ENCODE peak calls at places on chromosomes 4 and X, in four cellular contexts. One of them, this sample, is unnamed.
A peak's percentile ranks its signal among the peaks of the same experiment; 100 is the strongest.

GRCh38 chrX:39854772-39855747 is 242.7 kb downstream of the BCOR start:
- DNase-seq in A549: no peak
- DNase-seq in HepG2: no peak
- DNase-seq in heart left ventricle: no peak
- DNase-seq in this sample: peak; percentile 88

GRCh38 chrX:110156167-110156754 is 153.3 kb downstream of the TMEM164 start:
- DNase-seq in A549: no peak
- DNase-seq in HepG2: no peak
- DNase-seq in heart left ventricle: no peak
- DNase-seq in this sample: no peak

GRCh38 chr4:169342906-169343560 is 72.3 kb upstream of the SH3RF1 start:
- DNase-seq in A549: no peak
- DNase-seq in HepG2: no peak
- DNase-seq in heart left ventricle: no peak
- DNase-seq in this sample: no peak

GRCh38 chr4:153649572-153649991 is 34.5 kb upstream of the TLR2 start:
- DNase-seq in A549: peak; percentile 38
- DNase-seq in HepG2: peak; percentile 21
- DNase-seq in heart left ventricle: no peak
- DNase-seq in this sample: peak; percentile 60

GRCh38 chr4:15910150-15910945 is 28.2 kb downstream of the FGFBP1 start:
- DNase-seq in A549: no peak
- DNase-seq in HepG2: no peak
- DNase-seq in heart left ventricle: no peak
- DNase-seq in this sample: no peak

GRCh38 chr4:145709843-145710242 is 29.9 kb downstream of the C4orf51 start:
- DNase-seq in A549: no peak
- DNase-seq in HepG2: no peak
- DNase-seq in heart left ventricle: no peak
- DNase-seq in this sample: no peak

GRCh38 chr4:184598753-184599491 is 50.3 kb downstream of the CASP3 start:
- DNase-seq in A549: no peak
- DNase-seq in HepG2: no peak
- DNase-seq in heart left ventricle: no peak
- DNase-seq in this sample: no peak

GRCh38 chrX:41561045-41561444 is 113.9 kb downstream of the NYX start:
- DNase-seq in A549: peak; percentile 49
- DNase-seq in HepG2: no peak
- DNase-seq in heart left ventricle: no peak
- DNase-seq in this sample: peak; percentile 66

GRCh38 chr4:184287697-184288255 is 70.1 kb upstream of the ENPP6 start:
- DNase-seq in A549: no peak
- DNase-seq in HepG2: peak; percentile 64
- DNase-seq in heart left ventricle: no peak
- DNase-seq in this sample: no peak

GRCh38 chr4:85717366-85717765 is 242.4 kb downstream of the ARHGAP24 start:
- DNase-seq in A549: no peak
- DNase-seq in HepG2: no peak
- DNase-seq in heart left ventricle: no peak
- DNase-seq in this sample: no peak

GRCh38 chr4:26726655-26727387 is 133.8 kb upstream of the STIM2 start:
- DNase-seq in A549: no peak
- DNase-seq in HepG2: no peak
- DNase-seq in heart left ventricle: no peak
- DNase-seq in this sample: no peak

GRCh38 chr4:26785766-26786165 is 74.9 kb upstream of the STIM2 start:
- DNase-seq in A549: no peak
- DNase-seq in HepG2: no peak
- DNase-seq in heart left ventricle: no peak
- DNase-seq in this sample: no peak

GRCh38 chr4:139887378-139887801 is 221.8 kb downstream of the MGST2 start:
- DNase-seq in A549: no peak
- DNase-seq in HepG2: no peak
- DNase-seq in heart left ventricle: no peak
- DNase-seq in this sample: no peak

GRCh38 chr4:183831689-183832088 is 73.4 kb upstream of the STOX2 start:
- DNase-seq in A549: no peak
- DNase-seq in HepG2: no peak
- DNase-seq in heart left ventricle: no peak
- DNase-seq in this sample: peak; percentile 29

GRCh38 chrX:68945081-68945602 is 116.3 kb downstream of the EFNB1 start:
- DNase-seq in A549: no peak
- DNase-seq in HepG2: no peak
- DNase-seq in heart left ventricle: no peak
- DNase-seq in this sample: no peak

GRCh38 chr4:152301381-152301780 is 234.5 kb downstream of the FBXW7 start:
- DNase-seq in A549: no peak
- DNase-seq in HepG2: no peak
- DNase-seq in heart left ventricle: no peak
- DNase-seq in this sample: no peak

GRCh38 chr4:147480891-147481576 is at the start of gene EDNRA:
- DNase-seq in A549: peak; percentile 8
- DNase-seq in HepG2: no peak
- DNase-seq in heart left ventricle: peak; percentile 48
- DNase-seq in this sample: no peak

GRCh38 chr4:10977534-10977933 is 293.0 kb upstream of the CLNK start:
- DNase-seq in A549: no peak
- DNase-seq in HepG2: no peak
- DNase-seq in heart left ventricle: no peak
- DNase-seq in this sample: peak; percentile 33

GRCh38 chr4:188106454-188106853 is 2.9 kb downstream of the TRIML2 start:
- DNase-seq in A549: no peak
- DNase-seq in HepG2: no peak
- DNase-seq in heart left ventricle: no peak
- DNase-seq in this sample: no peak

GRCh38 chr4:5905714-5906113 is 12.8 kb upstream of the CRMP1 start:
- DNase-seq in A549: no peak
- DNase-seq in HepG2: no peak
- DNase-seq in heart left ventricle: no peak
- DNase-seq in this sample: no peak

GRCh38 chrX:39866229-39866628 is 231.5 kb downstream of the BCOR start:
- DNase-seq in A549: no peak
- DNase-seq in HepG2: no peak
- DNase-seq in heart left ventricle: no peak
- DNase-seq in this sample: no peak

GRCh38 chr4:171130126-171130801 is 682.9 kb upstream of the GALNTL6 start:
- DNase-seq in A549: no peak
- DNase-seq in HepG2: peak; percentile 1
- DNase-seq in heart left ventricle: no peak
- DNase-seq in this sample: no peak

GRCh38 chr4:169407217-169407845 is 136.6 kb upstream of the SH3RF1 start:
- DNase-seq in A549: no peak
- DNase-seq in HepG2: no peak
- DNase-seq in heart left ventricle: peak; percentile 24
- DNase-seq in this sample: no peak

GRCh38 chrX:125387945-125388344 is 68.3 kb downstream of the TEX13C start:
- DNase-seq in A549: no peak
- DNase-seq in HepG2: no peak
- DNase-seq in heart left ventricle: no peak
- DNase-seq in this sample: no peak

GRCh38 chr4:1094336-1094690 is 19.1 kb downstream of the RNF212 start:
- DNase-seq in A549: no peak
- DNase-seq in HepG2: no peak
- DNase-seq in heart left ventricle: no peak
- DNase-seq in this sample: no peak

GRCh38 chrX:30513284-30513683 is 64.3 kb downstream of the TASL start:
- DNase-seq in A549: peak; percentile 16
- DNase-seq in HepG2: peak; percentile 4
- DNase-seq in heart left ventricle: no peak
- DNase-seq in this sample: peak; percentile 31

GRCh38 chr4:13706716-13707115 is 79.2 kb upstream of the BOD1L1 start:
- DNase-seq in A549: no peak
- DNase-seq in HepG2: no peak
- DNase-seq in heart left ventricle: no peak
- DNase-seq in this sample: no peak

GRCh38 chrX:120672389-120672788 is 42.5 kb upstream of the C1GALT1C1 start:
- DNase-seq in A549: peak; percentile 86
- DNase-seq in HepG2: peak; percentile 18
- DNase-seq in heart left ventricle: peak; percentile 34
- DNase-seq in this sample: no peak

GRCh38 chr4:168707205-168707604 is 210.4 kb downstream of the PALLD start:
- DNase-seq in A549: no peak
- DNase-seq in HepG2: no peak
- DNase-seq in heart left ventricle: no peak
- DNase-seq in this sample: no peak

GRCh38 chrX:106035064-106035463 is 3.5 kb downstream of the SERPINA7 start:
- DNase-seq in A549: peak; percentile 0
- DNase-seq in HepG2: peak; percentile 8
- DNase-seq in heart left ventricle: no peak
- DNase-seq in this sample: peak; percentile 4

GRCh38 chr4:20284990-20285389 is 33.3 kb downstream of the SLIT2 start:
- DNase-seq in A549: no peak
- DNase-seq in HepG2: no peak
- DNase-seq in heart left ventricle: no peak
- DNase-seq in this sample: no peak

GRCh38 chrX:24117288-24117687 is 32.2 kb upstream of the ZFX start:
- DNase-seq in A549: peak; percentile 42
- DNase-seq in HepG2: no peak
- DNase-seq in heart left ventricle: no peak
- DNase-seq in this sample: no peak

GRCh38 chr4:82509029-82509428 is 52.8 kb downstream of the TMEM150C start:
- DNase-seq in A549: no peak
- DNase-seq in HepG2: no peak
- DNase-seq in heart left ventricle: no peak
- DNase-seq in this sample: no peak

GRCh38 chrX:6660567-6661252 is 125.8 kb upstream of the VCX3A start:
- DNase-seq in A549: no peak
- DNase-seq in HepG2: no peak
- DNase-seq in heart left ventricle: no peak
- DNase-seq in this sample: no peak

GRCh38 chr4:103754844-103755243 is 35.1 kb upstream of the TACR3 start:
- DNase-seq in A549: peak; percentile 21
- DNase-seq in HepG2: peak; percentile 23
- DNase-seq in heart left ventricle: no peak
- DNase-seq in this sample: peak; percentile 17

GRCh38 chr4:73189274-73189810 is 69.3 kb downstream of the ANKRD17 start:
- DNase-seq in A549: no peak
- DNase-seq in HepG2: no peak
- DNase-seq in heart left ventricle: no peak
- DNase-seq in this sample: no peak

DNA sequence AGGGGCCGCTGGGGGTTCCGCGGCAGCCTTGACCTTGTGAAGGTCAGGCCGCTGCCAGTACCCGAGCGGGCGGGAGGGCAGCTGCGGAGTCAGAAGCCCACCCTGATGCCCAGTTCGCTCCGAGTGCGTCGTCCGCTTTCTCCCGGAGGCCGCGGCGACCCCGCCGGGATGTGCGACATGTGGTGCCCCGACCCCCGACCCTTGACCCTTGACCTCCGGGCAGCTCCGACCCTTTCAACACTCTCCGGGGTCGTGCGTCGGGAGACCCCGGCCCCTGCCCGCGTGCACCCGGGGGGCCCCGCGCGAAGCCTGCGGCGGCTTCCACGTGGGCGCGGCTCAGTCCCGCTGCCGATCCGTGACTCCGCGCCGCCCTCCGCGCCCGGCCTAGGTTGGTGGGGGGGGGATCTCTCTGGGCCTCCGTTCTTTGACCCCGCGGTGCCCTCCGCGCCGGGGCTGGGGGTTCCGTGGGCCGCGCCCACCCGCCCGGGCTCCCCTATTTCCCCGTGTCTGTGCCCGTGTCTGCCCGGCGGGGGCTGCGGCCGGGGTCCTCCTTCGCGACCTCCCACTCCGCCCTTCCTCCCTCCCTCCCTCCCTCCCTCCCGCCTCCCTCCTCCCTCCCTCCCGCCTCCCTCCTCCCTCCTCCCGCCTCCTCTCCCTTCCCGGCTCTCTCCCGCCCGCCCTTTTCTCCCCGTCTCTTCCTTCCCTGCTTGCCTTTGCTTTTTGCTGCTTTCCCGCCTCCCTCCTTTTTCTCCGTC is 640 bp upstream of the SLC25A6 start:
- DNase-seq in A549: peak; percentile 83
- DNase-seq in HepG2: no peak
- DNase-seq in heart left ventricle: peak; percentile 83
- DNase-seq in this sample: peak; percentile 66
- TF ChIP-seq POLR2A in A549: no peak
- TF ChIP-seq POLR2A in HepG2: peak; percentile 73
- TF ChIP-seq POLR2A in heart left ventricle: no peak
- TF ChIP-seq POLR2A in this sample: peak; percentile 51

DNA sequence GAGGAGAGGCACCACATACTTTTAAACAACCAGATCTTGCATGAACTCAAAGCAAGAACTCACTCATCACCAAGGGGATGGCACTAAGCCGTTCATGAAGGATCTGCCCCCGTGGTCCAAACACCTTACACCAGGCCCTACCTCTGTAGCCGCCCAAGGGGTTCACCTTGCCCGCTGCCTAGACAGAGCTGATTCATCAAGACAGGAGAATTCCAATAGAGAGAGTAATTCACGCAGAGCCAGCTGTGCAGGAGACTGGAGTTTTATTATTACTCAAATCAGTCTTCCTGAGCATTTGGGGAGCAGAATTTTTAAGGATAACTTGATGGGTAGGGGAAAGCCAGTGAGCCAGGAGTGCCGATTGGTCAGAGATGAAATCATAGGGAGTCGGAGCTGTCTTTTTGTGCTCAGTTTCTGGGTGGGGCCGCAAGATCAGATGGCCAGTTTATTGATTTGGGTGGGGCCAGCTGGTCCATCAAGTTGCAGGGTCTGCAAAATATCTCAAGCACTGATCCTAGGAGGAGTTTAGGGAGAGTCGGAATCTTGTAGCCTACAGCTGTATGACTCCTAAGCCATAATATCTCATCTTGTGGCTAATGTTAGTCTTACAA is 364.7 kb downstream of the PCDH7 start:
- DNase-seq in A549: no peak
- DNase-seq in HepG2: no peak
- DNase-seq in heart left ventricle: no peak
- DNase-seq in this sample: no peak
- H3K4me3 ChIP-seq in A549: no peak overlapping the region
- H3K4me3 ChIP-seq in HepG2: no peak overlapping the region
- H3K4me3 ChIP-seq in heart left ventricle: no peak overlapping the region
- H3K4me3 ChIP-seq in this sample: no peak overlapping the region

DNA sequence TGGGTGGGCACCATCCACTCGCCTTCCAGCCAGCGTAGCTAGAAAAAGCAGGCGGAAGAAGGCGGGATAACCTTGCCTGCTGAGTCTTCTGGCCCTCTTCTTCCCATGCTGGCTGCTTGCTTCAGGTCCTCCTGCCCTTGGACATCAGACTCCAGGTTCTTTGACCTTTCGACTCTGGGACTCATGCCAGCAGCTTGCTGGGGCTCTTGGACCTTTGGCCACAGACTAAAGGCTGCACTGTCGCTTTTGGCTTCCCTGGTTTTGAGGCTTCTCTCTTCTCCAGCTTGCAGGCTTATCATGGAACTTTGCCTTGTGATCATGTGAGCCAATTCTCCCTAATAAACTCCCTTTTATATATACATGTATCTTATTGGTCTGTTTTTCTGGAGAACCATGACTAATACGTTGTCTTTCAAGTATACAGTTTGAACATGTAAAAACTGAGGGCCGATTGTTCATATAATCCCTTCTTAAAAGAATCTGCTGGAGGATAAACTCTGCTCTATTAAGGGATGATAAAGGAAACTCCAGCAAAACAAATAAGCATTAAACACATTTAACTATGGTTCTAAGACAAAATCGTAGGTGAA is 116.6 kb upstream of the LCORL start:
- DNase-seq in A549: no peak
- DNase-seq in HepG2: peak; percentile 9
- DNase-seq in heart left ventricle: no peak
- DNase-seq in this sample: no peak
- TF ChIP-seq POLR2A in A549: no peak
- TF ChIP-seq POLR2A in HepG2: no peak
- TF ChIP-seq POLR2A in heart left ventricle: no peak
- TF ChIP-seq POLR2A in this sample: no peak

GRCh38 chr4:7828011-7828720 is 111.5 kb downstream of the AFAP1 start:
- DNase-seq in A549: no peak
- DNase-seq in HepG2: no peak
- DNase-seq in heart left ventricle: peak; percentile 86
- DNase-seq in this sample: peak; percentile 97
- H3K4me3 ChIP-seq in A549: no peak overlapping the region
- H3K4me3 ChIP-seq in HepG2: no peak overlapping the region
- H3K4me3 ChIP-seq in heart left ventricle: no peak overlapping the region
- H3K4me3 ChIP-seq in this sample: peak overlapping the region; percentile 18